ENCODE peak calls at places on chromosomes 5 and 9, in four cellular contexts. N, X, T and O are unnamed samples. For H3K4me1, the result is how much of the 10 kb centered on the place peaks cover.

GRCh38 chr5:119386945-119387344 is 31.1 kb downstream of the TNFAIP8 start:
- DNase-seq in N (no peak), X (no peak), T (peak), O (peak)

GRCh38 chr5:17190242-17190778 is 27.1 kb upstream of the BASP1 start:
- DNase-seq in N (peak), X (peak), T (peak), O (peak)

GRCh38 chr9:113566712-113567071 is 103.2 kb downstream of the RGS3 start:
- DNase-seq in N (no peak), X (peak), T (no peak), O (no peak)

GRCh38 chr9:116061546-116062205 is 91.9 kb upstream of the PAPPA start:
- DNase-seq in N (no peak), X (no peak), T (no peak), O (no peak)

GRCh38 chr5:50667079-50667652 is 729 bp downstream of the PARP8 start:
- DNase-seq in N (peak), X (no peak), T (peak), O (peak)

GRCh38 chr9:21677834-21678233 is 124.6 kb upstream of the MTAP start:
- DNase-seq in N (no peak), X (no peak), T (no peak), O (no peak)

GRCh38 chr9:21017092-21017491 is 14.3 kb downstream of the HACD4 start:
- DNase-seq in N (no peak), X (no peak), T (no peak), O (no peak)

GRCh38 chr9:127386249-127386648 is 10.7 kb upstream of the SLC2A8 start:
- DNase-seq in N (no peak), X (no peak), T (no peak), O (no peak)

GRCh38 chr5:170503970-170504525 is at the start of gene KCNIP1:
- DNase-seq in N (peak), X (no peak), T (peak), O (no peak)

GRCh38 chr9:25716220-25716872 is 38.1 kb upstream of the TUSC1 start:
- DNase-seq in N (peak), X (no peak), T (peak), O (no peak)

GRCh38 chr5:52783226-52783959 is 4.3 kb upstream of the ITGA1 start:
- DNase-seq in N (no peak), X (no peak), T (no peak), O (no peak)

GRCh38 chr9:86667307-86667706 is 280.0 kb downstream of the GAS1 start:
- DNase-seq in N (no peak), X (no peak), T (no peak), O (no peak)

GRCh38 chr5:67149933-67150523 is 46.6 kb downstream of the CD180 start:
- DNase-seq in N (no peak), X (no peak), T (no peak), O (no peak)

GRCh38 chr5:27947088-27947487 is 908.7 kb upstream of the CDH9 start:
- DNase-seq in N (peak), X (no peak), T (no peak), O (no peak)

GRCh38 chr9:122656378-122656777 is 1.0 kb downstream of the OR1B1 start:
- DNase-seq in N (no peak), X (no peak), T (no peak), O (no peak)

GRCh38 chr5:132474881-132475511 is 15.6 kb downstream of the IRF1 start:
- DNase-seq in N (no peak), X (peak), T (no peak), O (no peak)

GRCh38 chr9:133238272-133238850 is 29.3 kb upstream of the OBP2B start:
- DNase-seq in N (peak), X (peak), T (peak), O (peak)

GRCh38 chr9:76818271-76818670 is 54.0 kb downstream of the PCA3 start:
- DNase-seq in N (no peak), X (peak), T (peak), O (peak)

GRCh38 chr9:121298689-121299112 is 30.7 kb downstream of the GSN start:
- DNase-seq in N (no peak), X (peak), T (no peak), O (no peak)

GRCh38 chr9:89446440-89447310 is 51.2 kb downstream of the SEMA4D start:
- DNase-seq in N (no peak), X (no peak), T (no peak), O (no peak)

GRCh38 chr9:89447416-89447815 is 50.5 kb downstream of the SEMA4D start:
- DNase-seq in N (no peak), X (no peak), T (no peak), O (no peak)

GRCh38 chr9:89445135-89445797 is 52.6 kb downstream of the SEMA4D start:
- DNase-seq in N (no peak), X (no peak), T (no peak), O (no peak)

GRCh38 chr9:89444212-89444611 is 53.7 kb downstream of the SEMA4D start:
- DNase-seq in N (no peak), X (no peak), T (no peak), O (no peak)

GRCh38 chr9:89445801-89446228 is 52.1 kb downstream of the SEMA4D start:
- DNase-seq in N (no peak), X (no peak), T (no peak), O (no peak)
- H3K4me1 ChIP-seq in N (under half), X (under half), T (under half), O (under half)

DNA sequence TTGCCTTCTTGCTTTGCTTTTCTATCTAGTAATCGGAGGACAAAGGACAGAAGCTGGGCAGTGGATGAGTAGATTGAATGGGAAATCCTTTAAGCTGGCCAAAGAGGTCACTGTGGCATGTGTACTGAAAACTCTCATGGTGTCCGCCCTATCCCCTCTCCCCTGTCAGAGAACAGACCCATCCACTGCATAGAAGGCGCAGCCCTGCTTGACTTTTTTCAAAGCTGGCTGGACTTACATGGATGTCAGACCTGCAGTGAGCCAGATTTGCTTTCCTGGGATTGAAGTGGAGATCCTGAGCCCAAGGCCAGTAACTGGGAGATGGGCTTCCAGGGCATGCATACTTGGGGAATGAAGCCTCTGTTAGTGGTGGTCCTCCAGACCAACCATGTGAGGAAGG is 329.5 kb downstream of the TRPM3 start:
- DNase-seq in N (peak), X (no peak), T (no peak), O (no peak)
- H3K27ac ChIP-seq in N (no peak), X (no peak), T (no peak), O (no peak)

DNA sequence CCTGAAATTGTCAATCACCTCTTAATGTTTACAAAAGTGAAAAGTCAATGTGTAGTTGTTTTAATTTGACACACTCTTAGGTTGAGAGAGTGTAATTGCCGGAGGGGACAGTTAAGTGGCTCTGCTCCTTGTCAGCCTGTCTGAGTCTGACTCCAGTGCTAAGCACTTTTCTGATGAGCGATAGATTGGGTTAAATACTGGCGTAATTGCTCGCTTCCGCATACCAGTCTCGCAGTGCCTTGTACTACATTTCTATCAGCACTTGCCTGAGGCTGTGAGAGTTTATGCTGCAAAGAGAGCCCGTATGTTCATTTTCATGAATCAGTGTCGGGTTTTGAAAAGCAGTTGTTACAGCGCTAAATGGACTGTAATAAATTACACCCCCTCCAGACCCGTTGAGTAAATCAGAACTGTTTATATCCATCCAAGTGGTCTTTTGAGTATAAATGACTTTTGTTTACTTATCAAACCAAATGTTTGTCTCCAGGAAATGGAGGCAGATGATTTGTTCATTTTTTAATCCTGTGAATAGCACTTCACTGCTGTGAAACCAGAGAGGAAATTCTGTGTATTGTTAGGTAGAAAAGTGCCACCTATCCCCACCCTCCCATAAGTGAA is 41.0 kb upstream of the DMRT3 start:
- DNase-seq in N (no peak), X (no peak), T (peak), O (no peak)
- H3K4me3 ChIP-seq in N (no peak), X (no peak), T (no peak), O (no peak)

DNA sequence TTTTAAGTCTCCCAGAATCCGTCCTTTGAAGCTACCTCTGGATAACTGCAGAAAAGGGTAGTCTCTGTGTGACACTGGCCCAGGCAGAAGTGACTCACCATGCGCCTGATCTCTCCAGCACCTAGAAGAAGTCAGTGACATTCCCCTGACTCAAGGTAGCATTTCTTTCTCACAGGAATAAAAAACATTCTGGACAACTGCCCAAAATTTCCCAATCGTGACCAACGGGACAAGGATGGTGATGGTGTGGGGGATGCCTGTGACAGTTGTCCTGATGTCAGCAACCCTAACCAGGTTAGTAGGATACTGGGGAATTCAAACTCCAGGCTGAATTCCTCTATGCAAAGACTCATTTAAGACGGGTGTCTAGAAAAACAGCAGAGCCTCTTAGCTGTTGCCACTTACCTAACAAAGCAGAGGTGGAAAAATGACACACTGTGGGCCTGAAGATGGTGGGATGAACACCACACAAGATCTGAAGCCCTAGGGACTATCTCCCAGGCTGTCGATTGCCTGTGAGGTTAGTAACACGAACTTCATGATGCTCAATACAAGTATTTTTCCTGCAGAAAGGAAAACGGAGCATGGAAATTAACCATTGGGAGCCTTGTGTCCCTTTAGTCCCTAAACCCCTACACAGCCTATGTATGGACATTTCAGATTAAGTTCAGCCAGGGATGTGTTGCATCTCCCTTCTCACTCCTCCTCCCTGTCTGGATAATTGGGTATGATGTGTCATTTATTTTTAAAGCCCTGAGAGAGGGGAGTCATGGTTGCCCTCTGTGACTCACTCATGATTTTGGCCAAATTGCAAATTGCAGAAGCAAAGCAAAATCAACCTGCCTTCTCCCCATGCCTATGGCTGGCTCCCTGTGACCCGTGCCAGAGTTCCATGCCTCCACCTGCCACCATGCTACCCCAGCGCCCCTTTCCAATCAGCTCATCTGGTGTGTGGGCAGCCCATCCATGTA is 37.2 kb downstream of the THBS4 start:
- DNase-seq in N (no peak), X (no peak), T (no peak), O (peak)
- H3K4me1 ChIP-seq in N (under half), X (under half), T (under half), O (under half)

DNA sequence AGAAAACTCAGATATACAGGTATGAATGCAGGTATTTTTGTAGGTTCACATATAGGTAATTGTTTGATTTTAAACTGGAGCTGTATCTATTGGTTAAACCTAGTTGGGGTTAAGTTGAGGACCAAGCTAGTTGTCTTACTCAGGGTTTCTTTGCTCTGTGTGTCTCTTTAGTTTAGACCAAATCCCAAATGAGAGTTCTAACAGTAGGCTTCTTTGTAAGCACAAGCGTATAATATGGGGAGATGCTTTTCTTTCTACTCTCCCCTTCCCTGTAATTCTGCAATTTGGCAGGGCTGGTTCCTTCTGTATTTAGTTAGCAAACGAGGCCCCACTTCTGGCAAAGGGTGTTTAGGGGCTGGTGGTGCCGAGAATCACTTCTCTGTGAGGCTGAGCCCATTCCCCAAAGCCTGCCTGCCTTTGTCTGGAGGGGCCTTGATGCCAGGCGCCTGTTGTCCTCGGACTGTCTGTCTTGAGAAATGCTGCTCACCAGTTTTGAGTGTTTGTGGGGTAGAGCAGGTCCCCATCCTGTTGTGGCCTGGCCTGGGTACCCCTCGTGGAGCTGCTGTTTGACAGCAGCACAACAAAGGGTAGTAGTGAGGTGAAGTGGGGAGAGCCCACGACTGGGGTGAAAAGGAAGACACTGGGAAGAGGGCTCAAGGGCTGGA is 259.3 kb downstream of the FANCC start:
- DNase-seq in N (no peak), X (no peak), T (no peak), O (no peak)
- H3K27ac ChIP-seq in N (no peak), X (peak), T (peak), O (peak)

GRCh38 chr9:107033974-107034373 is 171.0 kb downstream of the ZNF462 start:
- DNase-seq in N (no peak), X (no peak), T (no peak), O (no peak)
- H3K4me3 ChIP-seq in N (no peak), X (no peak), T (no peak), O (no peak)